ENCODE peak calls at places on chromosomes 3 and 15, in eight cellular contexts. E is ovary; A is BJ; G is neural crest cell; Z is CD8-positive, alpha-beta T cell; H is choroid plexus epithelial cell; L is nephron progenitor cell; V is Calu3. I is an unnamed sample.

GRCh38 chr3:97720417-97720816 is 44.1 kb upstream of the ARL6 start:
- DNase-seq in A (no peak), L (no peak), V (no peak), H (no peak), G (no peak), E (no peak), Z (no peak), I (no peak)

GRCh38 chr15:88382482-88382983 is 84.7 kb downstream of the MRPL46 start:
- DNase-seq in E (no peak), Z (no peak), G (no peak), L (no peak), H (no peak), A (no peak), V (no peak), I (peak)

GRCh38 chr3:32850226-32850625 is 32.4 kb downstream of the TRIM71 start:
- DNase-seq in Z (no peak), V (no peak), H (no peak), E (no peak), G (no peak), A (no peak), L (no peak), I (no peak)

GRCh38 chr3:73056365-73057150 is 4.9 kb upstream of the EBLN2 start:
- DNase-seq in V (no peak), L (no peak), G (no peak), E (no peak), Z (no peak), H (peak), A (no peak), I (no peak)

GRCh38 chr15:77607894-77608261 is 24.8 kb downstream of the LINGO1 start:
- DNase-seq in L (no peak), E (no peak), H (no peak), G (no peak), Z (no peak), V (no peak), A (no peak), I (no peak)

GRCh38 chr3:194095464-194095863 is 40.5 kb upstream of the HES1 start:
- DNase-seq in A (no peak), E (no peak), H (no peak), Z (no peak), L (no peak), G (no peak), V (peak), I (no peak)

GRCh38 chr15:69661871-69662667 is 209.5 kb downstream of the RPLP1 start:
- DNase-seq in E (no peak), V (no peak), L (no peak), Z (no peak), A (no peak), G (no peak), H (no peak), I (no peak)

GRCh38 chr15:23835944-23836343 is 148.8 kb upstream of the NDN start:
- DNase-seq in V (no peak), E (no peak), G (no peak), Z (no peak), L (no peak), H (no peak), A (no peak), I (no peak)

GRCh38 chr15:31461375-31461774 is 134.7 kb downstream of the KLF13 start:
- DNase-seq in L (no peak), G (no peak), E (no peak), H (no peak), Z (no peak), V (no peak), A (no peak), I (no peak)

GRCh38 chr15:31464216-31465082 is 137.8 kb downstream of the KLF13 start:
- DNase-seq in L (no peak), Z (no peak), V (no peak), A (no peak), H (no peak), G (no peak), E (no peak), I (no peak)

GRCh38 chr15:31463521-31464102 is 137.0 kb downstream of the KLF13 start:
- DNase-seq in L (no peak), E (no peak), G (no peak), A (no peak), Z (no peak), H (no peak), V (no peak), I (no peak)

GRCh38 chr15:31459011-31459748 is 132.5 kb downstream of the KLF13 start:
- DNase-seq in H (peak), L (no peak), A (no peak), G (no peak), Z (no peak), V (no peak), E (no peak), I (no peak)

DNA sequence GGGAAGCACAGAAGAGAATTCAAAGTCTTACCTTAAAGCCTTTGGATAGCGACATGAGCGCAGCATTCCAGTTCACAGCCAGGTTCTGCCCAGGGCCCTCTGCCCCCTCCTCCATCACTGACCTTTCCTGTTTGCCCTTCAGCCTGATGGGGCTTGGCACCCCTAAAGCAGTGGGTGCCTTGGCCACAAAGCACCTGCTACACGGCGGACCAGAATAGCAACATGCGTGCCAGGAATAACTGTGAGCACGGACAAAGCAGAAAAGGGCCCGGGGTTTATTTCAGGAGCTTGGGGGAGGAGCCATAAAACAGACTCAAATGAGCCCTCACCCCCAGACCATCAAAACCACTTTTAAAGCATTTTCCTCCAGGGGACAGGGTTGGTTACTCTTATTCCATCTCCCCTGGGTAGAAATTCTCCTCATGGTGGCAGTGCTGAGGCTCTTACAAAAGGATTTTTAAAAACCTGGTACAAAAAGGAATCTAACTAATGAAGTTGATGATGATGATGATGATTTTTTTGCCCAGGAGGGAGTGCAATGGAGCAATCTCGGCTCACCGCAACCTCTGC is 135.4 kb downstream of the KLF13 start:
- DNase-seq in L (no peak), V (no peak), G (no peak), E (no peak), A (no peak), Z (no peak), H (peak), I (no peak)
- TF ChIP-seq CTCF in L (no peak), V (no peak), G (no peak), E (no peak), A (peak), Z (no peak), H (peak), I (no peak)

DNA sequence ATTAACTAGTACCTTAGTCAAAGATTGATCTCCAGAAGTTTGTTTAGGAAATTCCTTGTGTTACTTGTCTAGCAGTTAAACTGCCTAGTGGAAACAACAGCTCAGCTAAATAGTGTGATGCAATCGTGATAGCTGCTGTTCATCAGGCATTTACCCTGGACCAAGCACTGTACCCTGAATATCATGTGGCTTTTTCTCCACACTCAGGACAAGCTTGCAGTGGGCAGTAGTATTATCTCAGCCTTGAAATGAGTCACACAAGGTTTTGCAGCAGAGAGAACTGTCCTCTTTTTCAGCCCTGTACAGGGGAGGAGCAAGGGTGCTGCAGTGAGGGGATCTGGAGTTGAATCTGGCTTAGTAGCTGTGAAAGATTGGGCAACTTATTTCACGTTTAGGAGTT is 208.4 kb downstream of the TP63 start:
- DNase-seq in A (no peak), Z (no peak), E (no peak), L (no peak), G (no peak), H (peak), V (peak), I (no peak)
- TF ChIP-seq CTCF in A (no peak), Z (no peak), E (no peak), L (no peak), G (no peak), H (no peak), V (no peak), I (no peak)

DNA sequence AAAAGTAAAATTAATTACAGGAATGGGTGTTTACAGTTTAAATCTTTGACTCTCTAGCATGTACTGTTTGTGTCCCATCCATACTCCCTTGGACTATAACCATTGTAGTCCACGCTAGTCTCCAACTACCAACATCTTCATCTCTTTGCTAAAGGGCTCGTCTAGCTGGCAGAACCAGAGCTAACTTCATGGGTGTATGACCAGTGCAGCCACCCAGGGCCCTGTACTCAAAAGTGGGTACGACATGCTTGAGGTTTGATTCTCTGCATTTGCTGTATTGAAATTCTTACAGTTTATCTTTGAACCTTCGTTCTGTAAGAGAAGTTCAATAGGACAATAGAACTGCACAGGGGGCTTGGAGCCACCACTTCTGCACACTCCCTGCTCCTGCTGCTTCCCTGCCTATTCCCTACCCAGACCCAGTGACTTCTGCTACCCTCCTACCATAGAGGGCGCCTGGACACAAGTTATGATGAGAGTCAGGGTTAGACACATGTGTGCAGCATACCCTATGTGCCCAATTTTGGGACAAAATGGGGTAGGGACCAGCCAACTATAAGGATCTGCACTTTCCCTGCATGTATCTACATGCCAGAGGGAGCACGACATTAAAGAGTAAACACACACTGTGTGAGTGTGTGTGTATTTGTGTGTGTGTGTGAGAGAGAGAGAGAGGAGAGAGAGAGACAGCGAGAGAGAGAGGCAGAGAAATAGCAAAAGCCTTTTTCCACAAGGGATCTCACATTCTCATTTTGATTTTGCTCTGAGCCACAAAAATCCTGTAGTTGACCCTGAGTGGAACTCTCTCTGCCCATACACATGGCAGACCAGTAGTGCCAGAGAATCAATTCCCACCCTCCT is 59.0 kb upstream of the NECTIN3 start:
- DNase-seq in Z (no peak), V (peak), L (no peak), G (no peak), A (no peak), E (no peak), H (peak), I (no peak)
- TF ChIP-seq CTCF in Z (no peak), V (no peak), L (no peak), G (peak), A (no peak), E (no peak), H (peak), I (no peak)

GRCh38 chr15:37377428-37377827 is 277.1 kb upstream of the MEIS2 start:
- DNase-seq in Z (no peak), E (no peak), A (no peak), V (no peak), H (no peak), L (no peak), G (no peak), I (no peak)
- TF ChIP-seq CTCF in Z (no peak), E (no peak), A (no peak), V (no peak), H (no peak), L (no peak), G (no peak), I (no peak)

GRCh38 chr15:60673156-60673555 is 194.2 kb upstream of the ICE2 start:
- DNase-seq in A (no peak), L (no peak), G (no peak), Z (no peak), V (no peak), E (no peak), H (no peak), I (no peak)

GRCh38 chr15:60674704-60675405 is 195.9 kb upstream of the ICE2 start:
- DNase-seq in A (no peak), H (no peak), Z (no peak), V (no peak), E (no peak), G (no peak), L (no peak), I (no peak)

GRCh38 chr15:60673918-60674558 is 195.1 kb upstream of the ICE2 start:
- DNase-seq in L (no peak), V (peak), G (no peak), H (peak), E (no peak), Z (no peak), A (peak), I (no peak)

GRCh38 chr15:60669351-60669750 is 190.4 kb upstream of the ICE2 start:
- DNase-seq in E (no peak), A (no peak), G (no peak), L (no peak), H (no peak), V (no peak), Z (no peak), I (no peak)

DNA sequence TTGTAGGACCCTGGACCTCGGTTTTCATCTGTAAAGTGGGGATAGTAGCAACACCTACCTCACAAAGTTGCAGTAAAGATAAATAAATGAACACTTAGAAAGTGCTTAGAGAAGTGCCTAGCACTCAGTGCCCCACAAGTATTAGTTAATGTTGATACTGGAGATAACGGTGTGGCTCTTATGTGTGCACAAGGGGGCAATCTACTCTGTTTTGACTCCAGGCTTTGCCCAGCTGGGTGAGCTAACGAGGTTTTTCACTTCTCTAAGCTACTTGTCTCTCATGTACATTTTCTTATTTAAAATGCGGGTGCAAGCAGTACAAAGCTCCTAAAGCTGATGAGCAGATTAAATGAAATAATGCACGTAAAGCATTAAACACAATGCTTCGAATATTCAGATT is 193.5 kb upstream of the ICE2 start:
- DNase-seq in V (no peak), A (no peak), H (peak), Z (no peak), E (no peak), G (no peak), L (no peak), I (no peak)
- TF ChIP-seq CTCF in V (no peak), A (no peak), H (peak), Z (no peak), E (no peak), G (no peak), L (no peak), I (no peak)

GRCh38 chr3:78153973-78154372 is 1114.1 kb downstream of the ROBO2 start:
- DNase-seq in V (no peak), H (no peak), E (no peak), A (no peak), L (no peak), G (no peak), Z (no peak), I (no peak)

GRCh38 chr3:78148986-78149717 is 1109.3 kb downstream of the ROBO2 start:
- DNase-seq in V (no peak), L (no peak), Z (no peak), G (no peak), A (no peak), H (peak), E (no peak), I (no peak)

DNA sequence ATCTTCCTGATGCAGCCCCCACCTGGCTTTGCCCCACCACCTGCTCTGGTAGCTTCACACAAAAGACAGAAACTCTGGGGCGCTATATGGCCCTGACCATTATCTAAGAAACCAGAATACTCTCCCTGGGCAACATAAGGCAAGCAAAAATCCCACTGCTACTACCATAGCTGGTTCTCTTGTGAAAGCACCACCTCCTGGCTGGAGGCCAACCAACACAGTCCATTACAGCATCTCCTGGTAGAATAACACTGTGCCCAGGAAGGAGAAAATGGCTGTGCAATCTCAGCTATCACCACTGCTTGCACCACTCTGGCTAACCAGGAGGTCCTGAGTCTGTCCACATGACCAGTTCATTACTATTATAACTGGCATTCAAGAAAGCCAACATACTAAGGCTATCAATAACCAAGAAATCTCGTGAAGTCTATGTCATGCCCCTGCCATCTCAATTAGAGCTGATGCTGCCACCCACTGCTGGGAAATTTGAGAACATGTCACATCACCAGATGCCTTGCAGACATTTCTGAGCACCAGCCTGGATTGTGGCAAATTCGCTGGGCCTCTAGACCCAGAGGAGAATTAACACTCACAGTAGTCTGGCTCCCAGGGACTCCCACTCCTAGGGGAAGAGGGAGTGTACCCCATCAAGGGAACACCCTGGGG is 1114.8 kb downstream of the ROBO2 start:
- DNase-seq in L (no peak), A (no peak), V (no peak), E (no peak), H (peak), Z (no peak), G (no peak), I (no peak)
- TF ChIP-seq CTCF in L (no peak), A (no peak), V (no peak), E (no peak), H (no peak), Z (no peak), G (no peak), I (no peak)